ENCODE peak calls at places on chromosome 14, in six cellular contexts. One of them, this sample, is unnamed.
A peak's percentile ranks its signal among the peaks of the same experiment; 100 is the strongest.

GRCh38 chr14:21990116-21990515 is 316.5 kb upstream of the OR4E1 start:
- DNase-seq in choroid plexus epithelial cell: peak; percentile 27
- DNase-seq in mesothelial cell of epicardium: no peak
- DNase-seq in stimulated activated CD8-positive, alpha-beta memory T cell treated with anti-CD3 and anti-CD28 coated beads, Interleukin-15, amount 100 ng/mL, for 24 hours: no peak
- DNase-seq in B cell: no peak
- DNase-seq in stimulated activated CD4-positive, alpha-beta T cell treated with anti-CD3 and anti-CD28 coated beads, TNF-alpha, amount 100 ng/mL, for 1 hour: no peak
- DNase-seq in this sample: no peak

GRCh38 chr14:82075566-82075965 is 541.9 kb upstream of the SEL1L start:
- DNase-seq in mesothelial cell of epicardium: peak; percentile 56
- DNase-seq in stimulated activated CD4-positive, alpha-beta T cell treated with anti-CD3 and anti-CD28 coated beads, TNF-alpha, amount 100 ng/mL, for 1 hour: no peak
- DNase-seq in choroid plexus epithelial cell: peak; percentile 3
- DNase-seq in B cell: no peak
- DNase-seq in stimulated activated CD8-positive, alpha-beta memory T cell treated with anti-CD3 and anti-CD28 coated beads, Interleukin-15, amount 100 ng/mL, for 24 hours: no peak
- DNase-seq in this sample: no peak

GRCh38 chr14:94769413-94770250 is at the start of gene GSC:
- DNase-seq in mesothelial cell of epicardium: no peak
- DNase-seq in stimulated activated CD4-positive, alpha-beta T cell treated with anti-CD3 and anti-CD28 coated beads, TNF-alpha, amount 100 ng/mL, for 1 hour: no peak
- DNase-seq in choroid plexus epithelial cell: no peak
- DNase-seq in B cell: peak; percentile 15
- DNase-seq in stimulated activated CD8-positive, alpha-beta memory T cell treated with anti-CD3 and anti-CD28 coated beads, Interleukin-15, amount 100 ng/mL, for 24 hours: no peak
- DNase-seq in this sample: no peak

GRCh38 chr14:68683326-68683725 is 109.5 kb downstream of the ZFP36L1 start:
- DNase-seq in stimulated activated CD4-positive, alpha-beta T cell treated with anti-CD3 and anti-CD28 coated beads, TNF-alpha, amount 100 ng/mL, for 1 hour: no peak
- DNase-seq in B cell: no peak
- DNase-seq in mesothelial cell of epicardium: no peak
- DNase-seq in choroid plexus epithelial cell: peak; percentile 78
- DNase-seq in stimulated activated CD8-positive, alpha-beta memory T cell treated with anti-CD3 and anti-CD28 coated beads, Interleukin-15, amount 100 ng/mL, for 24 hours: no peak
- DNase-seq in this sample: no peak

GRCh38 chr14:23610090-23610814 is 25.9 kb upstream of the DHRS2 start:
- DNase-seq in stimulated activated CD8-positive, alpha-beta memory T cell treated with anti-CD3 and anti-CD28 coated beads, Interleukin-15, amount 100 ng/mL, for 24 hours: no peak
- DNase-seq in choroid plexus epithelial cell: no peak
- DNase-seq in B cell: no peak
- DNase-seq in mesothelial cell of epicardium: no peak
- DNase-seq in stimulated activated CD4-positive, alpha-beta T cell treated with anti-CD3 and anti-CD28 coated beads, TNF-alpha, amount 100 ng/mL, for 1 hour: no peak
- DNase-seq in this sample: no peak

GRCh38 chr14:22939684-22940083 is 10.5 kb upstream of the PRMT5 start:
- DNase-seq in B cell: no peak
- DNase-seq in stimulated activated CD4-positive, alpha-beta T cell treated with anti-CD3 and anti-CD28 coated beads, TNF-alpha, amount 100 ng/mL, for 1 hour: no peak
- DNase-seq in stimulated activated CD8-positive, alpha-beta memory T cell treated with anti-CD3 and anti-CD28 coated beads, Interleukin-15, amount 100 ng/mL, for 24 hours: no peak
- DNase-seq in mesothelial cell of epicardium: no peak
- DNase-seq in choroid plexus epithelial cell: peak; percentile 28
- DNase-seq in this sample: no peak

GRCh38 chr14:99722741-99723140 is 38.6 kb downstream of the CYP46A1 start:
- DNase-seq in stimulated activated CD8-positive, alpha-beta memory T cell treated with anti-CD3 and anti-CD28 coated beads, Interleukin-15, amount 100 ng/mL, for 24 hours: no peak
- DNase-seq in mesothelial cell of epicardium: no peak
- DNase-seq in choroid plexus epithelial cell: no peak
- DNase-seq in stimulated activated CD4-positive, alpha-beta T cell treated with anti-CD3 and anti-CD28 coated beads, TNF-alpha, amount 100 ng/mL, for 1 hour: no peak
- DNase-seq in B cell: no peak
- DNase-seq in this sample: no peak

GRCh38 chr14:34237098-34237497 is 224.9 kb downstream of the SPTSSA start:
- DNase-seq in mesothelial cell of epicardium: no peak
- DNase-seq in stimulated activated CD8-positive, alpha-beta memory T cell treated with anti-CD3 and anti-CD28 coated beads, Interleukin-15, amount 100 ng/mL, for 24 hours: no peak
- DNase-seq in choroid plexus epithelial cell: no peak
- DNase-seq in stimulated activated CD4-positive, alpha-beta T cell treated with anti-CD3 and anti-CD28 coated beads, TNF-alpha, amount 100 ng/mL, for 1 hour: no peak
- DNase-seq in B cell: no peak
- DNase-seq in this sample: no peak

GRCh38 chr14:47539065-47539464 is 136.3 kb downstream of the MDGA2 start:
- DNase-seq in mesothelial cell of epicardium: no peak
- DNase-seq in B cell: no peak
- DNase-seq in stimulated activated CD4-positive, alpha-beta T cell treated with anti-CD3 and anti-CD28 coated beads, TNF-alpha, amount 100 ng/mL, for 1 hour: no peak
- DNase-seq in choroid plexus epithelial cell: peak; percentile 49
- DNase-seq in stimulated activated CD8-positive, alpha-beta memory T cell treated with anti-CD3 and anti-CD28 coated beads, Interleukin-15, amount 100 ng/mL, for 24 hours: no peak
- DNase-seq in this sample: no peak

GRCh38 chr14:80844872-80845271 is 96.7 kb downstream of the CEP128 start:
- DNase-seq in stimulated activated CD4-positive, alpha-beta T cell treated with anti-CD3 and anti-CD28 coated beads, TNF-alpha, amount 100 ng/mL, for 1 hour: no peak
- DNase-seq in B cell: no peak
- DNase-seq in choroid plexus epithelial cell: no peak
- DNase-seq in mesothelial cell of epicardium: no peak
- DNase-seq in stimulated activated CD8-positive, alpha-beta memory T cell treated with anti-CD3 and anti-CD28 coated beads, Interleukin-15, amount 100 ng/mL, for 24 hours: no peak
- DNase-seq in this sample: no peak

GRCh38 chr14:79842270-79842669 is 369.0 kb downstream of the DIO2 start:
- DNase-seq in choroid plexus epithelial cell: peak; percentile 74
- DNase-seq in B cell: no peak
- DNase-seq in stimulated activated CD4-positive, alpha-beta T cell treated with anti-CD3 and anti-CD28 coated beads, TNF-alpha, amount 100 ng/mL, for 1 hour: no peak
- DNase-seq in mesothelial cell of epicardium: no peak
- DNase-seq in stimulated activated CD8-positive, alpha-beta memory T cell treated with anti-CD3 and anti-CD28 coated beads, Interleukin-15, amount 100 ng/mL, for 24 hours: no peak
- DNase-seq in this sample: no peak

GRCh38 chr14:96047101-96047500 is 7.9 kb downstream of the C14orf132 start:
- DNase-seq in B cell: no peak
- DNase-seq in stimulated activated CD4-positive, alpha-beta T cell treated with anti-CD3 and anti-CD28 coated beads, TNF-alpha, amount 100 ng/mL, for 1 hour: no peak
- DNase-seq in choroid plexus epithelial cell: no peak
- DNase-seq in mesothelial cell of epicardium: no peak
- DNase-seq in stimulated activated CD8-positive, alpha-beta memory T cell treated with anti-CD3 and anti-CD28 coated beads, Interleukin-15, amount 100 ng/mL, for 24 hours: no peak
- DNase-seq in this sample: no peak

GRCh38 chr14:101835166-101835557 is 73.7 kb downstream of the PPP2R5C start:
- DNase-seq in stimulated activated CD4-positive, alpha-beta T cell treated with anti-CD3 and anti-CD28 coated beads, TNF-alpha, amount 100 ng/mL, for 1 hour: no peak
- DNase-seq in B cell: no peak
- DNase-seq in stimulated activated CD8-positive, alpha-beta memory T cell treated with anti-CD3 and anti-CD28 coated beads, Interleukin-15, amount 100 ng/mL, for 24 hours: no peak
- DNase-seq in mesothelial cell of epicardium: no peak
- DNase-seq in choroid plexus epithelial cell: peak; percentile 13
- DNase-seq in this sample: no peak

GRCh38 chr14:56488306-56488705 is 91.3 kb upstream of the TMEM260 start:
- DNase-seq in choroid plexus epithelial cell: no peak
- DNase-seq in stimulated activated CD8-positive, alpha-beta memory T cell treated with anti-CD3 and anti-CD28 coated beads, Interleukin-15, amount 100 ng/mL, for 24 hours: no peak
- DNase-seq in mesothelial cell of epicardium: no peak
- DNase-seq in stimulated activated CD4-positive, alpha-beta T cell treated with anti-CD3 and anti-CD28 coated beads, TNF-alpha, amount 100 ng/mL, for 1 hour: no peak
- DNase-seq in B cell: no peak
- DNase-seq in this sample: no peak

GRCh38 chr14:35963209-35963608 is 137.1 kb downstream of the BRMS1L start:
- DNase-seq in choroid plexus epithelial cell: peak; percentile 10
- DNase-seq in stimulated activated CD8-positive, alpha-beta memory T cell treated with anti-CD3 and anti-CD28 coated beads, Interleukin-15, amount 100 ng/mL, for 24 hours: no peak
- DNase-seq in B cell: no peak
- DNase-seq in mesothelial cell of epicardium: no peak
- DNase-seq in stimulated activated CD4-positive, alpha-beta T cell treated with anti-CD3 and anti-CD28 coated beads, TNF-alpha, amount 100 ng/mL, for 1 hour: no peak
- DNase-seq in this sample: no peak

GRCh38 chr14:104966261-104967143 is 11.7 kb downstream of the AHNAK2 start:
- DNase-seq in B cell: no peak
- DNase-seq in stimulated activated CD8-positive, alpha-beta memory T cell treated with anti-CD3 and anti-CD28 coated beads, Interleukin-15, amount 100 ng/mL, for 24 hours: no peak
- DNase-seq in mesothelial cell of epicardium: no peak
- DNase-seq in stimulated activated CD4-positive, alpha-beta T cell treated with anti-CD3 and anti-CD28 coated beads, TNF-alpha, amount 100 ng/mL, for 1 hour: no peak
- DNase-seq in choroid plexus epithelial cell: no peak
- DNase-seq in this sample: no peak

GRCh38 chr14:63051301-63051700 is 6.0 kb upstream of the KCNH5 start:
- DNase-seq in stimulated activated CD8-positive, alpha-beta memory T cell treated with anti-CD3 and anti-CD28 coated beads, Interleukin-15, amount 100 ng/mL, for 24 hours: no peak
- DNase-seq in choroid plexus epithelial cell: no peak
- DNase-seq in B cell: no peak
- DNase-seq in stimulated activated CD4-positive, alpha-beta T cell treated with anti-CD3 and anti-CD28 coated beads, TNF-alpha, amount 100 ng/mL, for 1 hour: no peak
- DNase-seq in mesothelial cell of epicardium: no peak
- DNase-seq in this sample: no peak

GRCh38 chr14:103552011-103552797 is 10.3 kb downstream of the BAG5 start:
- DNase-seq in B cell: no peak
- DNase-seq in choroid plexus epithelial cell: no peak
- DNase-seq in mesothelial cell of epicardium: no peak
- DNase-seq in stimulated activated CD8-positive, alpha-beta memory T cell treated with anti-CD3 and anti-CD28 coated beads, Interleukin-15, amount 100 ng/mL, for 24 hours: no peak
- DNase-seq in stimulated activated CD4-positive, alpha-beta T cell treated with anti-CD3 and anti-CD28 coated beads, TNF-alpha, amount 100 ng/mL, for 1 hour: no peak
- DNase-seq in this sample: no peak

This sample was measured in activated T-helper 1 cell treated with anti-CD3 and anti-CD28 coated beads, Interleukin-2, amount 50 U/mL, for 16 hours.